ENCODE peak calls at places on chromosomes 13 and 19, in eight cellular contexts. U is ascending aorta; T is foreskin fibroblast; A is CD8-positive, alpha-beta T cell; V is Peyer's patch; S is AG10803; Y is cardiac fibroblast; F is GM12864. C is an unnamed sample.

GRCh38 chr13:41937388-41937787 is 23.5 kb downstream of the VWA8 start:
- DNase-seq in U (no peak), T (no peak), A (no peak), V (no peak), S (no peak), Y (no peak), F (no peak), C (no peak)

GRCh38 chr19:19506592-19506991 is 8.8 kb downstream of the TSSK6 start:
- DNase-seq in U (no peak), T (no peak), A (no peak), V (no peak), S (no peak), Y (no peak), F (no peak), C (no peak)

GRCh38 chr13:52862358-52863206 is 14.1 kb upstream of the PCDH8 start:
- DNase-seq in U (no peak), T (no peak), A (no peak), V (no peak), S (no peak), Y (no peak), F (no peak), C (no peak)

GRCh38 chr13:82717249-82717648 is 1165.0 kb downstream of the SLITRK1 start:
- DNase-seq in U (no peak), T (peak), A (no peak), V (no peak), S (peak), Y (peak), F (no peak), C (no peak)

GRCh38 chr13:59112375-59112774 is 1051.4 kb downstream of the DIAPH3 start:
- DNase-seq in U (peak), T (peak), A (no peak), V (no peak), S (peak), Y (peak), F (no peak), C (no peak)

GRCh38 chr13:47413112-47413511 is 516.3 kb upstream of the HTR2A start:
- DNase-seq in U (no peak), T (peak), A (no peak), V (no peak), S (peak), Y (no peak), F (no peak), C (no peak)

GRCh38 chr13:51770681-51771417 is 33.1 kb downstream of the DHRS12 start:
- DNase-seq in U (no peak), T (no peak), A (no peak), V (no peak), S (no peak), Y (no peak), F (no peak), C (no peak)

GRCh38 chr19:58150328-58150921 is at the start of gene ZNF329:
- DNase-seq in U (peak), T (peak), A (peak), V (peak), S (peak), Y (peak), F (peak), C (peak)

GRCh38 chr19:5588441-5588840 is 20.7 kb upstream of the TINCR start:
- DNase-seq in U (no peak), T (no peak), A (no peak), V (no peak), S (peak), Y (no peak), F (no peak), C (no peak)

GRCh38 chr19:29622191-29623070 is 16.3 kb downstream of the POP4 start:
- DNase-seq in U (no peak), T (no peak), A (peak), V (no peak), S (peak), Y (no peak), F (no peak), C (no peak)

GRCh38 chr13:77429320-77430142 is 102.6 kb upstream of the MYCBP2 start:
- DNase-seq in U (no peak), T (no peak), A (no peak), V (no peak), S (peak), Y (peak), F (peak), C (peak)

GRCh38 chr19:48194041-48194871 is 23.8 kb downstream of the ZSWIM9 start:
- DNase-seq in U (peak), T (no peak), A (peak), V (no peak), S (no peak), Y (peak), F (no peak), C (peak)

GRCh38 chr13:18998389-18998788 is 183.2 kb downstream of the TUBA3C start:
- DNase-seq in U (no peak), T (no peak), A (no peak), V (no peak), S (no peak), Y (no peak), F (no peak), C (no peak)

GRCh38 chr13:62185631-62186256 is 770.1 kb upstream of the PCDH20 start:
- DNase-seq in U (no peak), T (no peak), A (no peak), V (no peak), S (no peak), Y (no peak), F (no peak), C (no peak)

DNA sequence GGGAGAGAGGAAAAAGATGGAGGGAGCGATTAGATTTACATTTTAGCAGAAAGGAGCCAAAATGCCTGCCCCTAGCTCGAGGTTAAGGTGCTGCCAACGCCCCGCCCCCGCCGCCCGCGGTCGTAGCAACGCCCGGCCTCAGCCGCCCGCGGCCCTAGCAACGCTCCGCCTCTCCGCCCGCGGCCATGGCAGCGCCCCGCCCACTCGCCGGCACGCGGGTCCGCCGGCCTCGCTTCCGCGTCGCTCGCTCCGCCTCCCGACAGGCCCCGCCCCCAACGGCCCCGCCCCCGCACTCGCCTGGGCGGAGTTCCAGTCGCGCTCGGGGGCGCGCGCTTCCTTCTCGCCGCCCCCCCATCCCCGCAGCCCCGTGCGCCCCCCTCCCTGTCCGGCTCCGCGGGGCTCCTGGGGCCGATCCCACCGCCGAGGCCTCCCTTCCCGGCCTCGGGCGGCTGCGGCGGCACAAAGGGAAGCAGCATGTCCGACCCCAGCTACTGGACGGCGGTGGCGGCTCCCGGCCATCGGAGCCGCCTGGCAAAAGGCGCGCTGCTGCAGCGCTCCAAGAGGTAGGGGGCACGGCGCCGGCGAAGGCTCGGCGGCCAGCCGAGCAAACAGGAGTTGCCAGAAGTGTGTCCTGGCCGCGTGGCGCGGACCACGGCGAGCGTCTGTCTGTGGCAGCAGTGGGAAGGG is 20.3 kb downstream of the MAST3 start:
- DNase-seq in U (peak), T (peak), A (peak), V (peak), S (peak), Y (peak), F (no peak), C (peak)
- TF ChIP-seq CTCF in U (peak), T (no peak), A (no peak), V (no peak), S (no peak), Y (no peak), F (peak), C (no peak)

GRCh38 chr19:43495082-43495481 is 9.5 kb downstream of the PHLDB3 start:
- DNase-seq in U (no peak), T (no peak), A (no peak), V (no peak), S (no peak), Y (no peak), F (no peak), C (no peak)
- TF ChIP-seq CTCF in U (no peak), T (no peak), A (no peak), V (no peak), S (no peak), Y (no peak), F (no peak), C (no peak)

DNA sequence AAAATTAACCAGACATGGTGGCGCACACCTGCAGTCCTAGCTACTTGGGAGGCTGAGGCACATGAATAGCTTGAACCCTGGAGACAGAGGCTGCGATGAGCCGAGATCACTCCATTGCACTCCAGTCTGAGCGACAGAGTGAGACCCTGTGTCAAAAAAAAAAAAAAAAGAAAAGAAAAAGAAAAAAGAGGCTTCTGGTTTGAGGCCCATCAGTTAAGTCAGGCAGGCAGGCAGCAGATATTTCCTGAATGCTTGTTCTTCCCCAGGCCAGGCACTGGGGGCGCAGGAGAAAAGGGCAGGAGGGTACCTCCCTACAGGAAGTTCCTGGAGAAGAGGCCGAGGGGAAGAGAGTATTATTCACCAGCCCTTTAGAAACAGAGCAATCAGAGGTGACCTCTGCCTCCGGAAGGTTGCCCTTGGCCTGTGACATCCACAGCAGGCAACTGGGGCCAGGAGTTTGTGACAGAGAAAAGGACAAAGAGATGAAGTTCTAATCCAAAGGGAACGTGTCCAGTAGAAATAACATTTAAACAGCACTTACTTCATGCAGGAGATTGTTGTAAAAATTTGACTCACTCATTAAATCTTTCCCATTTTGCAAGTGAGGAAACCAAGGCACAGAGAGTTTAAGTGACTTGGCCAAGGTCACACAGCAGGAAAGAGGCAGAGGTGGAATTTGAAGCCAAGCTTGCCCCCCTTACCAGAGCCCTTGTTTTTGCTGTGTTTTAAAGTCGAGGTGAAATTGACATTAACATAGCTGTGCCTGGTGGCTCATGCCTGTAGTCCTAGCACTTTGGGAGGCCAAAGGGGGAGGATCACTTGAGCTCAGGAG is 4.3 kb upstream of the RLN3 start:
- DNase-seq in U (no peak), T (peak), A (no peak), V (peak), S (peak), Y (peak), F (no peak), C (no peak)
- TF ChIP-seq CTCF in U (peak), T (peak), A (no peak), V (peak), S (peak), Y (peak), F (peak), C (no peak)

DNA sequence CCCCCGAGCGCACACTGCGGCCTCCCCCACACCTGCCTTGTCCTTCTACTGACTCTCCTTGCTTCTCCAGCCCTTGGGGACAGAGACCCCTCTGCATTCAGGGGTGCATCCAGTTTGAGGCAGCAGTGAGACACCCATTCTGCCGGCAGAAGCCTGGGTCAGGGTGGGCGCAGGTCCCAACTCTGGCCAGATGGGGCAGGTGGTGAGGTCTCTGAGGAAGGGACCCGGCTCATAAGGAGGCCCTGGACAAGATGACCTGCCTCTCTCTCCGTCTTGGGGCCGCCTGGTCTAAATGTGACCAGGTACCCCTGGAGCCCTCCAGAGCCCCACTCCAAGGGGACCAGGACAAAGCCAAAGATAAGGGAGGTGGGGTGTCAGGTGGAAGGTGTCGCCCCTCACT is 6.1 kb downstream of the CHERP start:
- DNase-seq in U (no peak), T (no peak), A (no peak), V (no peak), S (no peak), Y (no peak), F (no peak), C (no peak)
- TF ChIP-seq CTCF in U (no peak), T (no peak), A (no peak), V (no peak), S (no peak), Y (no peak), F (no peak), C (no peak)

GRCh38 chr19:30703645-30704044 is 331.5 kb downstream of the ZNF536 start:
- DNase-seq in U (no peak), T (no peak), A (no peak), V (no peak), S (no peak), Y (no peak), F (no peak), C (no peak)
- TF ChIP-seq CTCF in U (no peak), T (no peak), A (no peak), V (no peak), S (no peak), Y (no peak), F (no peak), C (no peak)

GRCh38 chr19:3732108-3732507 is 23.9 kb downstream of the TJP3 start:
- DNase-seq in U (no peak), T (no peak), A (no peak), V (no peak), S (no peak), Y (no peak), F (no peak), C (no peak)
- TF ChIP-seq CTCF in U (no peak), T (no peak), A (no peak), V (no peak), S (no peak), Y (no peak), F (no peak), C (no peak)

DNA sequence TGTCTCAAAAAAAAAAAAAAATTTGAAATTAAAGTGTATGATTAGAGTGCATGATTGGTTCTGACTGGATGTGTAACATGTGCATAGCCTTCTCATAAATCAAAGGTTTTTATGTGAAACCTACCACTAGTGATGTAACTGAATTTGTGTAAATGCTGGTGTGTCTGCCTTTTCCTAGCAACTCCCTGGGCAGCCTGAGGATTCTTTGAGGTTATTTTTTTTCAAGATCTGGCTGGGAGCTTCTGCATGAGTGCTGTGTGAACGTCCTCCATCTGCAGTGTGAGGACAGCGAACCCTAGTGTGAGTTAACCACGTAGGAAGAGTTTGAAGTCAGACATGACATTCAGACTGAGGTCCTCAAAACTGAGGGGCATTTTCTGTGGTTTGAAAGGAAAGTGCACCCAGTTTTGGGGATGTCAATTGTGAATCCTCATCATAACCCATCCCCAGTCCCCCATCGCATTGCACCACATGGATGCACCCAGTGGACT is 39.9 kb downstream of the DPRX start:
- DNase-seq in U (no peak), T (no peak), A (no peak), V (no peak), S (no peak), Y (no peak), F (no peak), C (no peak)
- TF ChIP-seq CTCF in U (no peak), T (no peak), A (no peak), V (no peak), S (no peak), Y (no peak), F (no peak), C (no peak)

GRCh38 chr19:8457209-8457608 is 12.4 kb downstream of the HNRNPM start:
- DNase-seq in U (no peak), T (no peak), A (no peak), V (no peak), S (no peak), Y (no peak), F (no peak), C (no peak)
- TF ChIP-seq CTCF in U (no peak), T (no peak), A (no peak), V (no peak), S (no peak), Y (no peak), F (no peak), C (no peak)

C was measured in GM13976.